ENCODE peak calls at places on chromosomes 5 and 9, in nine cellular contexts. Z is IMR-90, G is mucosa of descending colon, U is neural crest cell, R is A673, F is RWPE1, T is colonic mucosa, P is AG04449, S is tibial artery. B is an unnamed sample.

GRCh38 chr5:112694853-112695709 is 42.6 kb upstream of the APC start:
- DNase-seq in Z (peak), G (no peak), U (no peak), R (peak), F (no peak), T (no peak), P (no peak), S (no peak), B (no peak)

GRCh38 chr9:94511134-94511942 is 43.5 kb upstream of the PCAT7 start:
- DNase-seq in Z (no peak), G (no peak), U (no peak), R (no peak), F (no peak), T (no peak), P (peak), S (no peak), B (no peak)

GRCh38 chr9:134056483-134057310 is 11.1 kb downstream of the BRD3 start:
- DNase-seq in Z (no peak), G (no peak), U (no peak), R (no peak), F (peak), T (no peak), P (no peak), S (peak), B (no peak)

GRCh38 chr5:92552206-92553160 is 1028.5 kb downstream of the NR2F1-AS1 start:
- DNase-seq in Z (peak), G (no peak), U (no peak), R (peak), F (peak), T (no peak), P (peak), S (no peak), B (no peak)

GRCh38 chr9:95924955-95925354 is 49.5 kb downstream of the ERCC6L2 start:
- DNase-seq in Z (no peak), G (no peak), U (no peak), R (no peak), F (no peak), T (no peak), P (no peak), S (no peak), B (no peak)

GRCh38 chr5:170632985-170633234 is 129.1 kb downstream of the KCNIP1 start:
- DNase-seq in Z (no peak), G (peak), U (peak), R (peak), F (peak), T (peak), P (no peak), S (peak), B (peak)

GRCh38 chr5:88245893-88246244 is 22.8 kb downstream of the TMEM161B start:
- DNase-seq in Z (no peak), G (no peak), U (no peak), R (no peak), F (no peak), T (no peak), P (no peak), S (no peak), B (no peak)

GRCh38 chr9:132994410-132995120 is 16.1 kb downstream of the GFI1B start:
- DNase-seq in Z (peak), G (no peak), U (no peak), R (no peak), F (peak), T (peak), P (no peak), S (no peak), B (no peak)

GRCh38 chr9:107737987-107738743 is 248.6 kb upstream of the KLF4 start:
- DNase-seq in Z (peak), G (peak), U (no peak), R (no peak), F (peak), T (peak), P (no peak), S (peak), B (peak)

GRCh38 chr9:127667127-127667844 is 39.5 kb upstream of the CFAP157 start:
- DNase-seq in Z (peak), G (no peak), U (no peak), R (no peak), F (no peak), T (no peak), P (no peak), S (no peak), B (no peak)

GRCh38 chr5:136781464-136781863 is 416.1 kb upstream of the TRPC7 start:
- DNase-seq in Z (peak), G (no peak), U (no peak), R (no peak), F (no peak), T (no peak), P (peak), S (no peak), B (no peak)

GRCh38 chr5:60495644-60496520 is 204.1 kb downstream of the DEPDC1B start:
- DNase-seq in Z (no peak), G (no peak), U (no peak), R (no peak), F (no peak), T (no peak), P (no peak), S (no peak), B (no peak)

GRCh38 chr5:135578685-135579341 is at the start of gene CXCL14:
- DNase-seq in Z (peak), G (peak), U (peak), R (peak), F (peak), T (peak), P (no peak), S (peak), B (no peak)

GRCh38 chr5:84436866-84437265 is 52.2 kb upstream of the EDIL3 start:
- DNase-seq in Z (peak), G (no peak), U (no peak), R (no peak), F (no peak), T (no peak), P (no peak), S (no peak), B (no peak)

GRCh38 chr9:4741365-4742031 is 496 bp upstream of the AK3 start:
- DNase-seq in Z (no peak), G (peak), U (peak), R (peak), F (no peak), T (peak), P (no peak), S (peak), B (peak)

GRCh38 chr5:57412010-57412409 is 70.6 kb downstream of the ACTBL2 start:
- DNase-seq in Z (peak), G (no peak), U (no peak), R (no peak), F (no peak), T (no peak), P (no peak), S (no peak), B (no peak)

GRCh38 chr5:3957658-3958057 is 362.0 kb downstream of the IRX1 start:
- DNase-seq in Z (no peak), G (no peak), U (no peak), R (no peak), F (no peak), T (no peak), P (no peak), S (no peak), B (no peak)

GRCh38 chr9:131624636-131625241 is 79.4 kb downstream of the PRRT1B start:
- DNase-seq in Z (peak), G (no peak), U (no peak), R (no peak), F (no peak), T (no peak), P (no peak), S (no peak), B (no peak)

GRCh38 chr5:66807743-66808142 is 211.6 kb downstream of the MAST4 start:
- DNase-seq in Z (peak), G (no peak), U (no peak), R (peak), F (peak), T (peak), P (no peak), S (no peak), B (no peak)

GRCh38 chr5:180950291-180950949 is 38.2 kb upstream of the BTNL3 start:
- DNase-seq in Z (no peak), G (no peak), U (no peak), R (no peak), F (peak), T (no peak), P (no peak), S (no peak), B (no peak)

GRCh38 chr5:10563132-10563939 is 534 bp upstream of the ANKRD33B start:
- DNase-seq in Z (peak), G (peak), U (no peak), R (no peak), F (peak), T (peak), P (no peak), S (peak), B (no peak)

GRCh38 chr9:114836769-114837168 is 30.9 kb upstream of the TNFSF15 start:
- DNase-seq in Z (no peak), G (no peak), U (no peak), R (no peak), F (no peak), T (no peak), P (no peak), S (no peak), B (no peak)

GRCh38 chr5:120293796-120294195 is 170.3 kb upstream of the PRR16 start:
- DNase-seq in Z (peak), G (no peak), U (no peak), R (no peak), F (peak), T (no peak), P (peak), S (no peak), B (no peak)

GRCh38 chr5:95644351-95645042 is 2.1 kb upstream of the RFESD start:
- DNase-seq in Z (peak), G (no peak), U (peak), R (peak), F (peak), T (peak), P (no peak), S (no peak), B (no peak)

GRCh38 chr5:95647331-95647659 is 718 bp downstream of the RFESD start:
- DNase-seq in Z (no peak), G (no peak), U (no peak), R (no peak), F (no peak), T (no peak), P (no peak), S (no peak), B (no peak)

GRCh38 chr5:95643152-95643551 is 3.4 kb upstream of the RFESD start:
- DNase-seq in Z (no peak), G (no peak), U (no peak), R (no peak), F (no peak), T (no peak), P (no peak), S (no peak), B (no peak)

GRCh38 chr5:95647886-95648860 is 1.6 kb downstream of the RFESD start:
- DNase-seq in Z (peak), G (no peak), U (no peak), R (no peak), F (no peak), T (no peak), P (no peak), S (no peak), B (no peak)

GRCh38 chr5:95646569-95647330 is at the start of gene RFESD:
- DNase-seq in Z (peak), G (peak), U (peak), R (peak), F (peak), T (peak), P (peak), S (peak), B (peak)
- TF ChIP-seq CTCF in Z (peak), G (peak), U (no peak), R (no peak), F (peak), T (peak), P (peak), S (peak), B (no peak)

GRCh38 chr5:54900906-54901725 is 84.3 kb downstream of the ESM1 start:
- DNase-seq in Z (peak), G (peak), U (no peak), R (no peak), F (no peak), T (peak), P (no peak), S (peak), B (no peak)

GRCh38 chr5:54897001-54897400 is 88.4 kb downstream of the ESM1 start:
- DNase-seq in Z (no peak), G (no peak), U (no peak), R (no peak), F (no peak), T (no peak), P (no peak), S (no peak), B (no peak)

GRCh38 chr5:54894957-54895815 is 90.2 kb downstream of the ESM1 start:
- DNase-seq in Z (peak), G (no peak), U (no peak), R (peak), F (no peak), T (no peak), P (no peak), S (no peak), B (no peak)

GRCh38 chr5:54895816-54896341 is 89.5 kb downstream of the ESM1 start:
- DNase-seq in Z (peak), G (no peak), U (no peak), R (peak), F (peak), T (no peak), P (no peak), S (no peak), B (no peak)
- TF ChIP-seq CTCF in Z (peak), G (no peak), U (peak), R (peak), F (peak), T (no peak), P (peak), S (peak), B (no peak)

GRCh38 chr5:96783326-96783725 is 24.4 kb downstream of the ERAP1 start:
- DNase-seq in Z (peak), G (no peak), U (no peak), R (no peak), F (no peak), T (no peak), P (no peak), S (no peak), B (no peak)
- TF ChIP-seq CTCF in Z (no peak), G (no peak), U (no peak), R (no peak), F (no peak), T (no peak), P (no peak), S (no peak), B (no peak)

DNA sequence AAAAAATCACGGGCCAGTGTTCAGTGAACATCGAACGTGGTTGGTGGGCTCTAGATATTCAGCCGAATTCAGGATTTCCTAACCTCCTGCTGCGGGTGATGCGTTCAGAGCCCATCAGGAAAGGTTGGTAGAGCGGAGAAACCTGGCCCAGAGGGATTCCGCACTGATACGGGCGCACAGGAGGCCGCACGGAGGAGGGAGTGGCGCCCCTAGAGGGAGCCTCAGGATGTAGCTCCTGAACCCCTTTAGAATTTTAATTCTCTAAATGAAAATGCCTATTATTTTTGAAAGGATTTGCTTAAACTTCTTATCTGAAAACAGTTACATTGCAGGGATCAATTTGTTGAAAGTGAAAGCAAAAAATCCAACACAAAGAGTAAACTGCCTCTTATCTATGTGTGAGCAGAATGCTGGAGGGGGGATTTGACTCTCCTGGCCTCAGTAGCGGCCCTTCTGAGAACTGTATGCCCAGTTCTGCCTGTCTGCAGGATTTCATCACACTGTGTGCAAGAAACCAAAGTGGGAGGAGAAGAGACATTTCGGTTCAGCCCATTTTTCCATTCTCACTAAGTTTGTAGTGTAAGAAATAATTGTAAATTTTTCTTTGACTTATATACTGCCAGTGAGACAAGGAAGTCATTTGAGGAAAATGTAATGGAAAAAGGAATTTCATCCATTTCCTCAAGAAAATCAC is 75.9 kb downstream of the TENT4A start:
- DNase-seq in Z (no peak), G (no peak), U (no peak), R (no peak), F (no peak), T (no peak), P (no peak), S (no peak), B (no peak)
- TF ChIP-seq CTCF in Z (peak), G (no peak), U (peak), R (peak), F (no peak), T (no peak), P (no peak), S (no peak), B (no peak)